ENCODE peak calls at places on chromosomes 7 and 10, in nine cellular contexts. One of them, this sample, is unnamed.

GRCh38 chr10:86688398-86688921 is 20.1 kb downstream of the LDB3 start:
- DNase-seq in activated naive CD4-positive, alpha-beta T cell treated with anti-CD3 and anti-CD28 coated beads, Interleukin-2, amount 50 U/mL, for 72 hours: no peak
- DNase-seq in HuH-7.5: peak
- DNase-seq in EL: peak
- DNase-seq in stimulated activated CD4-positive, alpha-beta T cell treated with anti-CD3 and anti-CD28 coated beads, Interleukin-1b, Interleukin-23, amount 100 ng/mL, for 1 hour: no peak
- DNase-seq in NCI-H1092: no peak
- DNase-seq in endothelial cell: peak
- DNase-seq in A549: peak
- DNase-seq in aorta: no peak
- DNase-seq in this sample: peak

GRCh38 chr7:43584200-43584586 is 1.3 kb downstream of the STK17A start:
- DNase-seq in activated naive CD4-positive, alpha-beta T cell treated with anti-CD3 and anti-CD28 coated beads, Interleukin-2, amount 50 U/mL, for 72 hours: no peak
- DNase-seq in HuH-7.5: peak
- DNase-seq in EL: peak
- DNase-seq in stimulated activated CD4-positive, alpha-beta T cell treated with anti-CD3 and anti-CD28 coated beads, Interleukin-1b, Interleukin-23, amount 100 ng/mL, for 1 hour: no peak
- DNase-seq in NCI-H1092: no peak
- DNase-seq in endothelial cell: no peak
- DNase-seq in A549: no peak
- DNase-seq in aorta: no peak
- DNase-seq in this sample: peak

GRCh38 chr7:131726680-131727079 is 170.3 kb upstream of the PODXL start:
- DNase-seq in activated naive CD4-positive, alpha-beta T cell treated with anti-CD3 and anti-CD28 coated beads, Interleukin-2, amount 50 U/mL, for 72 hours: no peak
- DNase-seq in HuH-7.5: no peak
- DNase-seq in EL: no peak
- DNase-seq in stimulated activated CD4-positive, alpha-beta T cell treated with anti-CD3 and anti-CD28 coated beads, Interleukin-1b, Interleukin-23, amount 100 ng/mL, for 1 hour: no peak
- DNase-seq in NCI-H1092: no peak
- DNase-seq in endothelial cell: no peak
- DNase-seq in A549: no peak
- DNase-seq in aorta: no peak
- DNase-seq in this sample: no peak

GRCh38 chr10:76881477-76882220 is 756.0 kb downstream of the KCNMA1 start:
- DNase-seq in activated naive CD4-positive, alpha-beta T cell treated with anti-CD3 and anti-CD28 coated beads, Interleukin-2, amount 50 U/mL, for 72 hours: no peak
- DNase-seq in HuH-7.5: no peak
- DNase-seq in EL: peak
- DNase-seq in stimulated activated CD4-positive, alpha-beta T cell treated with anti-CD3 and anti-CD28 coated beads, Interleukin-1b, Interleukin-23, amount 100 ng/mL, for 1 hour: no peak
- DNase-seq in NCI-H1092: no peak
- DNase-seq in endothelial cell: no peak
- DNase-seq in A549: no peak
- DNase-seq in aorta: no peak
- DNase-seq in this sample: peak

GRCh38 chr7:156344595-156344994 is 296.0 kb upstream of the RNF32 start:
- DNase-seq in activated naive CD4-positive, alpha-beta T cell treated with anti-CD3 and anti-CD28 coated beads, Interleukin-2, amount 50 U/mL, for 72 hours: no peak
- DNase-seq in HuH-7.5: no peak
- DNase-seq in EL: no peak
- DNase-seq in stimulated activated CD4-positive, alpha-beta T cell treated with anti-CD3 and anti-CD28 coated beads, Interleukin-1b, Interleukin-23, amount 100 ng/mL, for 1 hour: no peak
- DNase-seq in NCI-H1092: no peak
- DNase-seq in endothelial cell: no peak
- DNase-seq in A549: no peak
- DNase-seq in aorta: no peak
- DNase-seq in this sample: no peak

GRCh38 chr7:149771199-149771636 is 2.2 kb downstream of the ZNF467 start:
- DNase-seq in activated naive CD4-positive, alpha-beta T cell treated with anti-CD3 and anti-CD28 coated beads, Interleukin-2, amount 50 U/mL, for 72 hours: no peak
- DNase-seq in HuH-7.5: no peak
- DNase-seq in EL: no peak
- DNase-seq in stimulated activated CD4-positive, alpha-beta T cell treated with anti-CD3 and anti-CD28 coated beads, Interleukin-1b, Interleukin-23, amount 100 ng/mL, for 1 hour: no peak
- DNase-seq in NCI-H1092: no peak
- DNase-seq in endothelial cell: peak
- DNase-seq in A549: no peak
- DNase-seq in aorta: no peak
- DNase-seq in this sample: no peak

GRCh38 chr7:70698219-70698832 is 433.6 kb upstream of the GALNT17 start:
- DNase-seq in activated naive CD4-positive, alpha-beta T cell treated with anti-CD3 and anti-CD28 coated beads, Interleukin-2, amount 50 U/mL, for 72 hours: no peak
- DNase-seq in HuH-7.5: peak
- DNase-seq in EL: peak
- DNase-seq in stimulated activated CD4-positive, alpha-beta T cell treated with anti-CD3 and anti-CD28 coated beads, Interleukin-1b, Interleukin-23, amount 100 ng/mL, for 1 hour: no peak
- DNase-seq in NCI-H1092: peak
- DNase-seq in endothelial cell: peak
- DNase-seq in A549: peak
- DNase-seq in aorta: no peak
- DNase-seq in this sample: no peak

GRCh38 chr10:17737021-17737965 is 14.7 kb upstream of the TMEM236 start:
- DNase-seq in activated naive CD4-positive, alpha-beta T cell treated with anti-CD3 and anti-CD28 coated beads, Interleukin-2, amount 50 U/mL, for 72 hours: no peak
- DNase-seq in HuH-7.5: peak
- DNase-seq in EL: peak
- DNase-seq in stimulated activated CD4-positive, alpha-beta T cell treated with anti-CD3 and anti-CD28 coated beads, Interleukin-1b, Interleukin-23, amount 100 ng/mL, for 1 hour: no peak
- DNase-seq in NCI-H1092: no peak
- DNase-seq in endothelial cell: no peak
- DNase-seq in A549: peak
- DNase-seq in aorta: no peak
- DNase-seq in this sample: peak

GRCh38 chr10:62063795-62064472 is 162.4 kb downstream of the ARID5B start:
- DNase-seq in activated naive CD4-positive, alpha-beta T cell treated with anti-CD3 and anti-CD28 coated beads, Interleukin-2, amount 50 U/mL, for 72 hours: no peak
- DNase-seq in HuH-7.5: no peak
- DNase-seq in EL: no peak
- DNase-seq in stimulated activated CD4-positive, alpha-beta T cell treated with anti-CD3 and anti-CD28 coated beads, Interleukin-1b, Interleukin-23, amount 100 ng/mL, for 1 hour: no peak
- DNase-seq in NCI-H1092: no peak
- DNase-seq in endothelial cell: no peak
- DNase-seq in A549: no peak
- DNase-seq in aorta: no peak
- DNase-seq in this sample: peak

GRCh38 chr7:149293946-149294640 is 32.1 kb downstream of the ZNF783 start:
- DNase-seq in activated naive CD4-positive, alpha-beta T cell treated with anti-CD3 and anti-CD28 coated beads, Interleukin-2, amount 50 U/mL, for 72 hours: no peak
- DNase-seq in HuH-7.5: no peak
- DNase-seq in EL: no peak
- DNase-seq in stimulated activated CD4-positive, alpha-beta T cell treated with anti-CD3 and anti-CD28 coated beads, Interleukin-1b, Interleukin-23, amount 100 ng/mL, for 1 hour: no peak
- DNase-seq in NCI-H1092: no peak
- DNase-seq in endothelial cell: no peak
- DNase-seq in A549: no peak
- DNase-seq in aorta: peak
- DNase-seq in this sample: no peak

This sample was measured in HCEC 1CT.